ENCODE peak calls at places on chromosomes 11 and 22, in seven cellular contexts. L is HCT116, A is K562, Z is SK-N-SH, U is GM12878, C is HepG2, Q is H1. W is an unnamed sample.

GRCh38 chr11:128261011-128261421 is 326.3 kb downstream of the ETS1 start:
- DNase-seq in U (no peak), Q (no peak), Z (no peak), A (no peak), L (no peak), C (no peak), W (no peak)

GRCh38 chr11:117188620-117189081 is 10.1 kb downstream of the SIDT2 start:
- DNase-seq in L (no peak), Z (peak), A (no peak), C (no peak), U (no peak), Q (no peak), W (no peak)

GRCh38 chr22:36938886-36939285 is 25.5 kb downstream of the CSF2RB start:
- DNase-seq in Z (no peak), L (no peak), U (no peak), Q (no peak), A (no peak), C (no peak), W (no peak)

GRCh38 chr11:45333023-45333422 is 46.9 kb upstream of the SYT13 start:
- DNase-seq in Z (no peak), C (no peak), L (no peak), U (no peak), Q (no peak), A (no peak), W (no peak)

GRCh38 chr11:80146231-80146630 is 705.4 kb upstream of the TENM4 start:
- DNase-seq in Z (no peak), Q (no peak), C (no peak), L (no peak), A (no peak), U (no peak), W (no peak)

GRCh38 chr22:50032109-50032871 is 19.7 kb upstream of the IL17REL start:
- DNase-seq in U (no peak), L (no peak), C (no peak), Z (peak), Q (no peak), A (no peak), W (no peak)

GRCh38 chr11:68406318-68407313 is 53.9 kb upstream of the PPP6R3 start:
- DNase-seq in A (no peak), Q (no peak), Z (no peak), C (peak), L (no peak), U (no peak), W (no peak)

GRCh38 chr11:88656315-88656714 is 318.8 kb upstream of the CTSC start:
- DNase-seq in Q (no peak), Z (no peak), U (no peak), A (no peak), L (no peak), C (no peak), W (no peak)

GRCh38 chr11:88103337-88104206 is 71.7 kb downstream of the RAB38 start:
- DNase-seq in Z (peak), L (peak), C (peak), U (peak), A (peak), Q (peak), W (peak)

GRCh38 chr22:50136431-50137047 is 34.0 kb upstream of the PANX2 start:
- DNase-seq in C (no peak), Z (no peak), Q (no peak), A (no peak), L (no peak), U (no peak), W (no peak)

GRCh38 chr11:30789270-30789669 is 203.1 kb upstream of the MPPED2 start:
- DNase-seq in A (no peak), U (no peak), Z (no peak), Q (no peak), L (no peak), C (no peak), W (no peak)

GRCh38 chr22:25484498-25484897 is 80.0 kb upstream of the GRK3 start:
- DNase-seq in A (no peak), Q (no peak), Z (no peak), C (no peak), U (no peak), L (no peak), W (no peak)

GRCh38 chr11:111826322-111826950 is 44.9 kb downstream of the ALG9 start:
- DNase-seq in Q (no peak), L (no peak), C (no peak), U (no peak), Z (no peak), A (no peak), W (no peak)
- TF ChIP-seq JUND in Q (no peak), L (no peak), C (no peak), U (no peak), Z (no peak), A (no peak), W (no peak)

GRCh38 chr22:29703595-29704195 is 16.1 kb upstream of the CABP7 start:
- DNase-seq in Z (peak), Q (no peak), A (no peak), C (no peak), U (no peak), L (no peak), W (no peak)

GRCh38 chr22:29702931-29703594 is 16.7 kb upstream of the CABP7 start:
- DNase-seq in Q (no peak), A (no peak), Z (peak), C (no peak), L (no peak), U (no peak), W (no peak)

GRCh38 chr22:29702025-29702930 is 17.5 kb upstream of the CABP7 start:
- DNase-seq in Q (no peak), A (no peak), U (no peak), C (no peak), Z (peak), L (no peak), W (no peak)

GRCh38 chr22:29700206-29700948 is 19.4 kb upstream of the CABP7 start:
- DNase-seq in C (no peak), A (no peak), Q (no peak), Z (no peak), L (no peak), U (no peak), W (no peak)

GRCh38 chr22:29700949-29701927 is 18.6 kb upstream of the CABP7 start:
- DNase-seq in U (no peak), A (peak), C (peak), Z (peak), Q (no peak), L (peak), W (no peak)
- TF ChIP-seq JUND in U (no peak), A (no peak), C (no peak), Z (no peak), Q (no peak), L (no peak), W (no peak)

DNA sequence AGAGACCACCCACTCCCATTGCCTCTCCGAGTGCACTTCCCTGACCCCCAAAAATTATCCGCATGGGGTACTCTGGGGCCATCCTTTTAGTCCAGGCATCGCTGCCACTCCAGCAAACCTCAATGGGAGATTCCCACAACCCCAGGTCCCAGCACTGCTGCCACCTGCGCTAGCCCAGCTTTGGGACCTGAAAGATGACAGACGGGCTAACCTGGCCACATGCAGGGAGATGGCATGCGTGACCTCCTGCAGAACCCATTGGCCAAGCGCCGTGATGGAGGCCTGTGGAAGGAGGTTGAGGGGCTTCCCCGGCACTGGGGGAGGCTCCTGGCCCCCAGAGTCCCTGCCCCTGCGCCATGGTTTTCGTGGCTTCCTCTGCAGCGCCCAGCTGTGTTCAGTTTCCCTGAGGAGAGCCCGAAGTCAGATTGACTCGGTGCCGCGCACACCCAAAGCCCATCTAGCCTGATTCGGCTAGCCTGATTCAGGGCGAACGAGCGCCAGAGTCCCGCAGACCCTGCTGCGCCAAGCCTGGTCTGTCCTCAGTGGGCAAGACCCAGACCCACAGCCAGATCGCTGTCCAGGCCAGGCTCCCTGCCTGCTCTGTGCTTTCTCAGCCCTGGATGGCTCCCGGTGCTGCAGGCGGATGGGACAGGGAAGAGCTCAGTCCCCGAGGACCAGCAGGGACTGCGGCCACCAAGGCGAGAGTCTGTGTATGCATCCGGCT is 751 bp upstream of the WNT7B start:
- DNase-seq in L (no peak), C (no peak), Q (peak), A (no peak), U (no peak), Z (peak), W (no peak)
- TF ChIP-seq JUND in L (no peak), C (no peak), Q (no peak), A (no peak), U (no peak), Z (no peak), W (no peak)

GRCh38 chr11:120293038-120293800 is 31.9 kb upstream of the TLCD5 start:
- DNase-seq in L (no peak), C (no peak), U (no peak), Q (no peak), Z (no peak), A (no peak), W (no peak)

GRCh38 chr11:120295110-120295509 is 30.0 kb upstream of the TLCD5 start:
- DNase-seq in A (no peak), Q (no peak), Z (peak), L (no peak), C (no peak), U (no peak), W (no peak)

GRCh38 chr11:120294096-120294495 is 31.0 kb upstream of the TLCD5 start:
- DNase-seq in U (no peak), A (no peak), Z (no peak), C (no peak), L (no peak), Q (no peak), W (no peak)

GRCh38 chr11:120298461-120298860 is 26.6 kb upstream of the TLCD5 start:
- DNase-seq in Z (no peak), L (no peak), C (no peak), U (no peak), Q (no peak), A (no peak), W (no peak)

GRCh38 chr11:120296554-120296953 is 28.5 kb upstream of the TLCD5 start:
- DNase-seq in C (no peak), A (no peak), U (no peak), L (no peak), Z (no peak), Q (no peak), W (no peak)
- TF ChIP-seq JUND in C (no peak), A (no peak), U (no peak), L (no peak), Z (no peak), Q (no peak), W (no peak)

GRCh38 chr11:10303558-10304363 is 1.1 kb upstream of the ADM start:
- DNase-seq in C (peak), Q (peak), A (peak), L (no peak), Z (peak), U (no peak), W (peak)

GRCh38 chr11:10304495-10305261 is at the start of gene ADM:
- DNase-seq in Z (peak), Q (peak), L (peak), C (peak), U (no peak), A (peak), W (peak)

GRCh38 chr11:10301656-10302293 is 3.1 kb upstream of the ADM start:
- DNase-seq in A (no peak), L (no peak), Q (no peak), U (no peak), Z (no peak), C (no peak), W (no peak)

GRCh38 chr11:10302294-10302743 is 2.6 kb upstream of the ADM start:
- DNase-seq in L (no peak), U (no peak), A (no peak), C (no peak), Z (no peak), Q (no peak), W (no peak)

GRCh38 chr11:10302744-10303557 is 1.9 kb upstream of the ADM start:
- DNase-seq in Z (peak), A (peak), L (no peak), Q (peak), C (peak), U (no peak), W (peak)
- TF ChIP-seq JUND in Z (no peak), A (no peak), L (no peak), Q (no peak), C (peak), U (no peak), W (no peak)

GRCh38 chr11:13440100-13440855 is 22.7 kb downstream of the BTBD10 start:
- DNase-seq in Q (no peak), L (peak), Z (peak), U (no peak), A (no peak), C (no peak), W (no peak)
- TF ChIP-seq JUND in Q (no peak), L (no peak), Z (no peak), U (no peak), A (no peak), C (no peak), W (no peak)

GRCh38 chr11:1285876-1286275 is 23.6 kb downstream of the TOLLIP start:
- DNase-seq in L (no peak), A (no peak), C (no peak), U (no peak), Q (no peak), Z (no peak), W (no peak)

GRCh38 chr11:1289211-1289935 is 20.1 kb downstream of the TOLLIP start:
- DNase-seq in U (no peak), Z (no peak), A (no peak), C (no peak), L (no peak), Q (no peak), W (no peak)

GRCh38 chr11:1290052-1291040 is 19.1 kb downstream of the TOLLIP start:
- DNase-seq in L (no peak), C (no peak), Q (no peak), U (no peak), Z (no peak), A (no peak), W (no peak)

GRCh38 chr11:1287928-1288327 is 21.5 kb downstream of the TOLLIP start:
- DNase-seq in U (no peak), A (no peak), Z (no peak), Q (no peak), L (no peak), C (no peak), W (no peak)

DNA sequence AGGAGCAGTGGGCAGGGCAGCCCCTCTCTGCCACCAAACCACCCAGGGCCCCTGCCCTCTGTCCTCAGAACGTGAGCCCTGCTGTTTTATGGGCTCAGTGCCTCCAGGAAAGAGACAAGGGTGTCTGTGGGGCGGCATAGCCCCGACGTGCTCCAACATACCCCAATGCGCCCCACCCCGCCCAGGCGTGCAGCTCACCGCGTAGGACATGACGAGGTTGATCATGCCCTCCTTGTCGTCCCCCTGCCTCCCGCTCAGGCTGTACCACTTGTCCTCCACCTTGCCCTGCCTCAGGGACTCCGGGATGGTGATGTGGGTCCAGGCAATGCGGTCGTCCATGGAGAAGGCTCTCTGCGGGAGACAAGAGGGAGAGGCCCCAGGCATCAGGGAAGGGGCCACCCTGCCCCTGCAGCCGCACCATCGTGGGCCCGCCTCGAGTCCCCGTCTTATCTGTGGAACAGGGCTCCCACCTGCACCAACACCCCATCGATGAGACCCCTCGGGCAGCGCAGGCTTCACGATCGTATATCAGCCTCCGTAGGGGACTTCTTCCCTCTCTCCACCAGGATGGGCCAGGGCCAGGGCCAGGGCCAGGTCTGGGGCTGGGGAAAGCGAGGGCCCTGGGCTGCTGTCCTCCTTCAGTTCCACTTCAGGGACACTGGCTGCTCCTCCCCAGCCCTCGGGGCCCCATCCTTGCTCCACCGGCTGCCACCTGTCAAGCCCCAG is 20.8 kb downstream of the TOLLIP start:
- DNase-seq in A (no peak), Q (no peak), L (no peak), C (no peak), Z (no peak), U (no peak), W (no peak)
- TF ChIP-seq JUND in A (no peak), Q (no peak), L (no peak), C (no peak), Z (no peak), U (no peak), W (no peak)

GRCh38 chr22:42770941-42771647 is 50.4 kb upstream of the A4GALT start:
- DNase-seq in A (no peak), C (no peak), Q (no peak), U (no peak), L (no peak), Z (no peak), W (no peak)
- TF ChIP-seq JUND in A (no peak), C (no peak), Q (no peak), U (no peak), L (no peak), Z (no peak), W (no peak)

DNA sequence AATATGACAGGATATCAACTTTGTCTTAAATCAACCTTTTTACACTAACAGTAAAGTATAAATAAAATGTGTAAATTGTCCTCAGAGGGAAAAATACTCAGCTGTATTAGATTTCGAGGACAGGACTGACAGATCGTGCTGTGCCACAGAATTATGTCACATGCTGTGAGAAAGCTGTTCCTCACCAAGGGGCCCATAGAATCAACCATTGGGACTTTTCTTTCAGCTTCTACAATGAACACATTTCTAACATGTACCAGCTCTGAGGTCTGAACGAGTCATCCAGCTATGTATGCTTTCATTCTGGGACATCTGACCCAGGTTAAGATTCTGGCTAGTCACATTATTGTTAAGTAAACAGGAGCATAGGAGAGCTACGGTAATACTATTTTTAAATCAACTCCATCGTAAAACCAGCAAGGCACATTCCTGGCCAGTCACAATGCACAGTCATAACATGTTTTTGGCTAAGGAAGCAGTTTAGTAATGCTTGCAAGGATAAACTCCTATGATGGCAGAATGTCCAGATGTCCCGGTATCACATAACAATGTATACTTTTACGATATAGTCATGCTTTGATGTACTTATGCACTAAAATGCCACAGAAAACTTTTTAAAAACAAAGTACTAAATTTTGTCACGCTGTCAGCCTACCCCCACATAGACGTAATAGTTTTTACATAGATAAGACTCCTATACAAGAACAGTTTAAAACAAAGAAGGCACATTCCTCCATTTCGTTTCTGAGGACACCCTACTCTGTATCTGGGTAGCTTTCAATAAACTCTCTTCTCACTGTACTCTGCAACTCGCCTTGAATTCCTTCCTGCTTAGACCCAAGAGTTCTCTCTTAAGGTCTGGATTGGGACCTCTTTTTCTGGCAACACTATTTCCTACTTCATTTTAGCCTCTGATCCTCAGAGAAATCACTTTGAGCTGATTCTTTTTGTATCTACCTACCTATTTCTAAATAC is 27.4 kb downstream of the ZNF214 start:
- DNase-seq in Q (no peak), A (no peak), C (no peak), L (no peak), U (no peak), Z (no peak), W (peak)
- TF ChIP-seq JUND in Q (no peak), A (no peak), C (no peak), L (no peak), U (no peak), Z (no peak), W (no peak)